ENCODE peak calls at places on chromosome 18, in eight cellular contexts. Y, X, Q, F, A, P, U and I are unnamed samples.

GRCh38 chr18:79401494-79402208 is 5.9 kb downstream of the NFATC1 start:
- DNase-seq in X (no peak), Y (no peak), P (no peak), Q (no peak), F (peak), U (no peak), A (no peak), I (no peak)

GRCh38 chr18:5425721-5426120 is 118.1 kb downstream of the EPB41L3 start:
- DNase-seq in U (no peak), Q (no peak), P (no peak), F (no peak), Y (no peak), X (no peak), A (no peak), I (no peak)

GRCh38 chr18:3046216-3046808 is 33.4 kb upstream of the LPIN2 start:
- DNase-seq in A (no peak), X (no peak), Q (no peak), Y (no peak), P (no peak), F (no peak), U (no peak), I (no peak)

GRCh38 chr18:12885500-12885899 is 1.5 kb upstream of the PTPN2 start:
- DNase-seq in U (peak), X (no peak), P (no peak), Y (no peak), F (no peak), Q (no peak), A (no peak), I (no peak)

GRCh38 chr18:77207540-77207939 is 42.1 kb upstream of the GALR1 start:
- DNase-seq in P (peak), Q (peak), F (peak), U (no peak), A (peak), Y (no peak), X (peak), I (peak)

GRCh38 chr18:23738151-23738550 is 48.9 kb downstream of the LAMA3 start:
- DNase-seq in Q (no peak), X (no peak), P (no peak), Y (no peak), U (no peak), A (no peak), F (no peak), I (no peak)

GRCh38 chr18:25465152-25465790 is 113.3 kb upstream of the ZNF521 start:
- DNase-seq in P (no peak), U (no peak), X (no peak), Q (no peak), F (no peak), Y (no peak), A (no peak), I (no peak)

GRCh38 chr18:111292-112014 is 46.9 kb upstream of the USP14 start:
- DNase-seq in Y (peak), A (peak), Q (no peak), U (peak), F (peak), X (peak), P (peak), I (peak)

GRCh38 chr18:50429207-50429948 is 54.5 kb downstream of the SKA1 start:
- DNase-seq in X (no peak), U (peak), A (no peak), P (peak), Y (no peak), Q (no peak), F (no peak), I (no peak)

GRCh38 chr18:1020731-1021344 is 116.2 kb downstream of the ADCYAP1 start:
- DNase-seq in Y (no peak), F (no peak), A (no peak), U (no peak), P (no peak), X (no peak), Q (no peak), I (no peak)

DNA sequence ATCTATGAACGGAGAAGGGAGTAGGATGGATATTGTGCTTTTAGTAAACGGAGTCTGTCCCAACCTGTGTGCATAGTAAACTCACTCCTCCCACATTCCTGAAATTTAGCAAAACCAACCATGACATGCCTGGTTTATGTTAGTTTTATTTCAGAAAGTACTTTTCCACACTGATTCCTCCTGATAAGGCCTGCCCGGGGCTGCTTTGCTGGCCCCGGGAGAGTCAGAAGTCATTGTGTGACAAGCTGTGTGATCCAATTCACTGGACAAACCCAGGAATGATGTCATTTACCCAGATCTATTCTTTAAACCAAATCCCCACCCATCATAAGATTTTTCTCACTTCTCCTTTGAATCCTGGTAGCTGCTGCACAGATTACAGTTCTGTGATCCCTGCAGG is 109.0 kb downstream of the SETBP1 start:
- DNase-seq in U (no peak), Q (no peak), Y (no peak), A (peak), P (peak), F (no peak), X (no peak), I (no peak)
- H3K27ac ChIP-seq in U (no peak), Q (peak), Y (no peak), A (peak), P (no peak), F (no peak), X (no peak), I (no peak)

DNA sequence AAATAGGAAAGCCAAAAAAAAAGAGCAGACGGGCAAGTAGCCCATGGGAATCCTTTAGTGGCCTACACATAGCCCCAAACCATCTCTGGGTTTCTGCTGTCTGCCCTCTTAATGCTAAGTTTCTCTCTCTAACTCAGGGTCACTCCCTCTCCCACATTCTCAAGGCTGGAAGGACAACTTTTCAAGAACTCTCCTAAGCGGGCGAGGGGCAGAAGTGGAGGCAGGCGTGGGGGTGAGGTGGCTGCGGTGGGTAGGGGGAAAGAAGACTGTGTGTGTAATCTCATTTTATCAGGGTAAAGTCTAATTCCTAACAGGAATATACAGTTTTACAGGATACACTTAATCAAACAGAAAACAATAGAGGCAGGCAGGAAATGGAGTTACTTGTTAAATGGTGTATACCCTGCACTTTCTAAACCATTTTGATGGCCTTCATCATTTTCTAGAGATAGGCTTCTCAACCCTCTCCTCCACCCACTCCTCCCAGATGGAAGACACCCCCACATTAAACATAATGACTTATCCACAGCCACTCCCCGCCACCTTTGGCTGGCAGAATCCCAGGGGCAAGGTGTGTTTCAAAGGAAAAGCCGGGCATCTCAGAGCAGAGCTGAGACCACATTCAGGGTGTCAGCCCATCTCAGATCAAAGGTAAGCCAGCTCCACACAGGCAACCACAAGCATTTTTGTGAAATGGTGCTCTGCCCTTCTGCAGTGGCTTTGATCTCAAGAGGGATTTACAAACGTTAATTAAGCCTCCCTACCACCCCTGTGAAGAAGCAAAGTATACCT is 6.8 kb downstream of the SMAD7 start:
- DNase-seq in Q (no peak), Y (no peak), F (no peak), P (no peak), U (no peak), X (no peak), A (no peak), I (peak)
- H3K27ac ChIP-seq in Q (peak), Y (no peak), F (no peak), P (peak), U (no peak), X (no peak), A (peak), I (peak)

DNA sequence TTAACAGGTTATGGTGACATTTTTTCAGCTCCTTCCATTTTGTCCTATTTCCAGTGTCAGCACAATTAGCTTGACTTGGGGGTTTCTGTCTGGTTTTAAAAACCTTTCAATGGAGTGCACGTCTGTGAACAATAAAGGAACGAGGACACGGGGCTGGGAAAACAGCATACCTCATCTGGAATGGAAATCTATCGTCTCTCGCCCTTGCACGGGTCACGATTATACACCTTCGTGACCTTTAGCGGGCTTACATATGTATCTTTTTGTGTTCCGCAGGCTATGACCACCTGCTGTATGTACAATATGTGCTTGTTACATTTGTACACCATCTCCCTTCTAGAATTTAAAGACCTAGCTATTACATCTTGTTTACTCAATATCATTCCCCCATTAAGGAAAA is 2.3 kb upstream of the ZNF532 start:
- DNase-seq in U (no peak), Q (no peak), P (no peak), F (no peak), Y (no peak), A (no peak), X (no peak), I (no peak)
- H3K27ac ChIP-seq in U (no peak), Q (peak), P (peak), F (no peak), Y (peak), A (peak), X (peak), I (peak)

GRCh38 chr18:78303519-78303918 is 676.1 kb upstream of the SALL3 start:
- DNase-seq in X (no peak), U (no peak), A (no peak), Q (no peak), P (no peak), F (no peak), Y (no peak), I (no peak)
- H3K27ac ChIP-seq in X (no peak), U (no peak), A (no peak), Q (no peak), P (no peak), F (no peak), Y (no peak), I (no peak)